ENCODE peak calls at places on chromosomes 13 and 19, in four cellular contexts. W, C, X and S are unnamed samples.

GRCh38 chr19:41376241-41376997 is at the start of gene TMEM91:
- DNase-seq in W (peak), C (no peak), X (peak), S (no peak)

GRCh38 chr13:60448907-60449510 is 52.0 kb downstream of the TDRD3 start:
- DNase-seq in W (no peak), C (peak), X (peak), S (no peak)

GRCh38 chr13:35157143-35157755 is 215.2 kb downstream of the NBEA start:
- DNase-seq in W (no peak), C (peak), X (peak), S (no peak)

GRCh38 chr19:45958763-45959516 is 14.7 kb downstream of the NOVA2 start:
- DNase-seq in W (no peak), C (no peak), X (no peak), S (no peak)

GRCh38 chr13:32255744-32256120 is 59.4 kb downstream of the ZAR1L start:
- DNase-seq in W (no peak), C (no peak), X (peak), S (no peak)

GRCh38 chr13:45889582-45890243 is 38.2 kb upstream of the SIAH3 start:
- DNase-seq in W (no peak), C (no peak), X (no peak), S (no peak)

GRCh38 chr13:77000475-77000874 is 8.6 kb downstream of the CLN5 start:
- DNase-seq in W (no peak), C (peak), X (no peak), S (no peak)

GRCh38 chr13:93345642-93346220 is 119.1 kb downstream of the GPC6 start:
- DNase-seq in W (no peak), C (no peak), X (no peak), S (no peak)

GRCh38 chr13:34340534-34340933 is 522.6 kb downstream of the RFC3 start:
- DNase-seq in W (no peak), C (no peak), X (no peak), S (no peak)

GRCh38 chr19:7527516-7528191 is 5.2 kb downstream of the MCOLN1 start:
- DNase-seq in W (no peak), C (no peak), X (no peak), S (no peak)

GRCh38 chr13:112779856-112780604 is 90.2 kb downstream of the ATP11A start:
- DNase-seq in W (peak), C (no peak), X (no peak), S (no peak)

GRCh38 chr13:113533441-113533840 is 42.9 kb upstream of the DCUN1D2 start:
- DNase-seq in W (no peak), C (no peak), X (no peak), S (no peak)

GRCh38 chr13:99085846-99086148 is 107.9 kb upstream of the DOCK9 start:
- DNase-seq in W (no peak), C (no peak), X (no peak), S (no peak)

GRCh38 chr13:99085139-99085845 is 107.4 kb upstream of the DOCK9 start:
- DNase-seq in W (no peak), C (no peak), X (peak), S (no peak)

GRCh38 chr13:99086869-99087129 is 108.9 kb upstream of the DOCK9 start:
- DNase-seq in W (no peak), C (no peak), X (no peak), S (no peak)

GRCh38 chr13:99087130-99087953 is 109.5 kb upstream of the DOCK9 start:
- DNase-seq in W (peak), C (peak), X (peak), S (peak)

DNA sequence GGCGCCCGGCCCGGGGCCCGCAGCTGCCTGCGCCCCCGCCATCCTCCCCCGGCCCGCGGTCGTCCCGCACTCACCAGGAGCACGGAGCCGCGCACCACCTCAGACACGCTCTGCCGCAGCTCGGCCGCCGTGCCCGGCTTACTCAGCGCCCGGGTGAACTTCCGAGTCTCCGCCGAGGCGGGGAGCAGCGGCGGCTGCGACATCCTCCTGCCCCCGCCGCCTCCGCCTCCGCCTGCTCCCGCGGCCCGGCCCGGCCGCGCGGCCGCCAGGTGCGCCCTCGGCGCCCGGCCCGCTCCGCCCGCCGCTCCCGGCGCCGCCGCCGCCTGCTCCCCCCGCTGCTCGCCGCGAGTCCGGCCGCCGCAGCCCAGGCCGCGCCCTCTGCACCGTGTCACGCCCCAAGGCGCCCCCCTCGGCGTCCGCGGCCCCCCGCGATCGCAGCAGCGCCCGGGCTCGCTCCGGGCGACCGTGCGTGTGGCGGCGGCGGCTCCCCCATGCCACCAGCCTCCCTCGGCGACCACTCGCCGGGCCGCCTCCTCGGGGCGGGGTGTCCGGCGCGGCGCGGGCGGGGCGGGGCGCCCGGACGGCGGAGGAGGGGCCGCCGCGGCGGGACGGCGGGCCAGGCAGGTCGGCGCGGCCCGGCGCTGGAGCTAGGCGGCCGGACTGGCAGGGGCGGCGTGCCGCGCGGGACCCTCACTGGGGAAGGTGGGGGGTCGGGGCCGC is 108.4 kb upstream of the DOCK9 start:
- DNase-seq in W (peak), C (peak), X (peak), S (no peak)
- H3K4me3 ChIP-seq in W (peak), C (peak), X (peak), S (peak)

GRCh38 chr19:17327654-17328516 is 6.8 kb downstream of the ANO8 start:
- DNase-seq in W (peak), C (no peak), X (peak), S (no peak)
- H3K4me3 ChIP-seq in W (peak), C (peak), X (peak), S (peak)

GRCh38 chr19:6425732-6426686 is 1.4 kb upstream of the KHSRP start:
- DNase-seq in W (peak), C (peak), X (peak), S (no peak)

GRCh38 chr19:6427131-6427530 is 2.5 kb upstream of the KHSRP start:
- DNase-seq in W (no peak), C (no peak), X (no peak), S (no peak)

GRCh38 chr19:6433165-6433564 is 398 bp downstream of the SLC25A41 start:
- DNase-seq in W (no peak), C (no peak), X (no peak), S (no peak)

GRCh38 chr19:6431891-6432290 is 1.7 kb downstream of the SLC25A41 start:
- DNase-seq in W (no peak), C (no peak), X (no peak), S (no peak)

DNA sequence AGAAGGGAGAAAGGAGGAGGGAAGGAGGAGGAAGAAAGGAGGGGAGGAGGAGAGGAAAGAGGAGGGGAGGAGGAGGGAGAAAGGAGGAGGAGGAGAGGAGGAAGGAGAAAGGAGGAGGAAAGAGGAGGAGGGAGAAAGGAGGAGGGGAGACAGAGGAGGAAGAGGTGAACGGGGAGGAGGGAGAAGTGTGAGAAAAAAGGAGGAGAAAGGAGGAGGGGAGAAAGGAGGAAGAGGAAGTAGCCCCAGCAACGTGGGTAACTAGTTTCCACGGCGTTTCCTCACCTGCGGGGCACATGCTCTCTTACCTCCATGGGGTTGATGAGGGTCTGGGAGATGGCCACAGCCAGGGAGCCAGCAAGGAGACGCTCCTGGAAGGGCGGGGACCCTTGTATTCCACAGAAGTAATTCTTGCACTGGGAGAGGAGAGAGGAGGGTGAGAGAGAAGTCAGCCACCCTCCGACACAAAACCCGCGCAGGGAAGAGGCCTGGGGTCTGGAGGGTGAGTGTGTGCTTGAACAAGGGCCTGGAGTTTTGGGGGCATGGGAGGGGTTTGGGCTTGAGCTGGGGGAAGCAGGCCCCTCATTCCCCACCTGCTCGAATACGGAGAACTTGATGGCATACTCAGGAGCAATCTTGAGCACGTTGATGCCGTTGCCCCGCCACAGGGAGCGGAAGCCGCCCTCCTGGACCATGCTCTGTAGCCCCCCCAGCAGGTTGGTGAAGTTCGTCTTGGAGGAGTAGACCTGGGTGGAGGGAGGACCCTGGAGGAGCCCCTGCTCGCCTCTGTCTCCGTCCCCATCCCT is 3.9 kb downstream of the SLC25A41 start:
- DNase-seq in W (no peak), C (no peak), X (no peak), S (no peak)
- H3K4me3 ChIP-seq in W (no peak), C (no peak), X (no peak), S (no peak)

DNA sequence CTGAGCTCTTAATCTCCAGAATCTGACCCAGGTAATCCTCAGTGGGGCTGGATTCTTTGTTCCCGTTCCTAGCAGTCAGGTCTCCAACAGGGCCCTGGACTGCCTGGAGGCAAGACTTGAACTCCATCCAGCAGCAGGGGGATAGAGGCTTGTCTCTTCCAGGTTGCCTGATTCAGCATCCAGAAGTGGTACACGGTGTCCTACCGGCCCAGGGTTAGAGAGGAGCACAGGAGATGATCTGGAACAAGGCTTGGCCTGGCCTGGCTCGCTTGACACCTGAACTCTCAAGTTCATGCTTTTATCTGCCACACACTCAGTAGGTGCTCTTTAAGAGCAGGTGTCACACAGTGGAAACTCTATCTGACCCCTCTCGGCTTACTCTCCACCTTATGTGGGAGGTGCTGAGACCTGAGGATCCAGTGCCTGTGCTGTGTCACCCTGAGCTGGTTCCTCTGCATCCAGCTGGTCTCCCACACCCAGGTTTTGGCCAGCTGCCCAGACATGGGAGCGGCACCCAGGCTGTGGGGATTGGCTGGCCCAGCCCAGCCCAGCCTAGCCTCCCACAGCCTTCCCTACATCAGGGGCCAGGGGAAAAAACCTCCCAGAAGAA is at the start of gene CYP4F3:
- DNase-seq in W (peak), C (no peak), X (peak), S (no peak)
- H3K4me3 ChIP-seq in W (no peak), C (no peak), X (no peak), S (no peak)

GRCh38 chr13:50801087-50801931 is 42.2 kb downstream of the DLEU7 start:
- DNase-seq in W (peak), C (peak), X (peak), S (no peak)
- H3K4me3 ChIP-seq in W (no peak), C (no peak), X (no peak), S (peak)